ENCODE peak calls at places on chromosome 5, in five cellular contexts. One of them, this sample, is unnamed.

GRCh38 chr5:133421394-133421793 is 190.9 kb downstream of the FSTL4 start:
- DNase-seq in smooth muscle cell of the brain vasculature: no peak
- DNase-seq in AG10803: no peak
- DNase-seq in upper lobe of right lung: no peak
- DNase-seq in DND-41: peak
- DNase-seq in this sample: no peak

GRCh38 chr5:14775857-14776256 is 95.7 kb downstream of the ANKH start:
- DNase-seq in smooth muscle cell of the brain vasculature: no peak
- DNase-seq in AG10803: peak
- DNase-seq in upper lobe of right lung: no peak
- DNase-seq in DND-41: no peak
- DNase-seq in this sample: no peak

GRCh38 chr5:156532921-156533320 is 206.0 kb downstream of the SGCD start:
- DNase-seq in smooth muscle cell of the brain vasculature: no peak
- DNase-seq in AG10803: no peak
- DNase-seq in upper lobe of right lung: no peak
- DNase-seq in DND-41: no peak
- DNase-seq in this sample: no peak

GRCh38 chr5:40383719-40384651 is 295.7 kb upstream of the PTGER4 start:
- DNase-seq in smooth muscle cell of the brain vasculature: no peak
- DNase-seq in AG10803: peak
- DNase-seq in upper lobe of right lung: no peak
- DNase-seq in DND-41: no peak
- DNase-seq in this sample: no peak

GRCh38 chr5:123438244-123438643 is 15.0 kb upstream of the CEP120 start:
- DNase-seq in smooth muscle cell of the brain vasculature: no peak
- DNase-seq in AG10803: no peak
- DNase-seq in upper lobe of right lung: no peak
- DNase-seq in DND-41: no peak
- DNase-seq in this sample: no peak

GRCh38 chr5:5140051-5141010 is at the start of gene ADAMTS16:
- DNase-seq in smooth muscle cell of the brain vasculature: no peak
- DNase-seq in AG10803: no peak
- DNase-seq in upper lobe of right lung: no peak
- DNase-seq in DND-41: no peak
- DNase-seq in this sample: peak

GRCh38 chr5:179773686-179774040 is 20.1 kb upstream of the LTC4S start:
- DNase-seq in smooth muscle cell of the brain vasculature: no peak
- DNase-seq in AG10803: no peak
- DNase-seq in upper lobe of right lung: no peak
- DNase-seq in DND-41: no peak
- DNase-seq in this sample: no peak

GRCh38 chr5:98770158-98770910 is 3.1 kb upstream of the RGMB start:
- DNase-seq in smooth muscle cell of the brain vasculature: peak
- DNase-seq in AG10803: peak
- DNase-seq in upper lobe of right lung: peak
- DNase-seq in DND-41: no peak
- DNase-seq in this sample: peak

GRCh38 chr5:124872615-124873014 is 126.2 kb upstream of the ZNF608 start:
- DNase-seq in smooth muscle cell of the brain vasculature: no peak
- DNase-seq in AG10803: no peak
- DNase-seq in upper lobe of right lung: no peak
- DNase-seq in DND-41: no peak
- DNase-seq in this sample: no peak

GRCh38 chr5:91257301-91257700 is 125.8 kb downstream of the ARRDC3 start:
- DNase-seq in smooth muscle cell of the brain vasculature: no peak
- DNase-seq in AG10803: no peak
- DNase-seq in upper lobe of right lung: no peak
- DNase-seq in DND-41: no peak
- DNase-seq in this sample: no peak

GRCh38 chr5:137221914-137222313 is 277.2 kb downstream of the SPOCK1 start:
- DNase-seq in smooth muscle cell of the brain vasculature: no peak
- DNase-seq in AG10803: no peak
- DNase-seq in upper lobe of right lung: no peak
- DNase-seq in DND-41: no peak
- DNase-seq in this sample: no peak

GRCh38 chr5:57853929-57854697 is 371.5 kb upstream of the ACTBL2 start:
- DNase-seq in smooth muscle cell of the brain vasculature: no peak
- DNase-seq in AG10803: no peak
- DNase-seq in upper lobe of right lung: no peak
- DNase-seq in DND-41: no peak
- DNase-seq in this sample: no peak

GRCh38 chr5:78569441-78569840 is 79.1 kb downstream of the LHFPL2 start:
- DNase-seq in smooth muscle cell of the brain vasculature: peak
- DNase-seq in AG10803: no peak
- DNase-seq in upper lobe of right lung: no peak
- DNase-seq in DND-41: no peak
- DNase-seq in this sample: no peak

GRCh38 chr5:37249820-37250175 is 622 bp upstream of the CPLANE1 start:
- DNase-seq in smooth muscle cell of the brain vasculature: no peak
- DNase-seq in AG10803: no peak
- DNase-seq in upper lobe of right lung: no peak
- DNase-seq in DND-41: no peak
- DNase-seq in this sample: no peak

GRCh38 chr5:92177926-92178487 is 794.9 kb upstream of the ARRDC3 start:
- DNase-seq in smooth muscle cell of the brain vasculature: no peak
- DNase-seq in AG10803: no peak
- DNase-seq in upper lobe of right lung: no peak
- DNase-seq in DND-41: no peak
- DNase-seq in this sample: no peak

GRCh38 chr5:40150896-40151295 is 528.8 kb upstream of the PTGER4 start:
- DNase-seq in smooth muscle cell of the brain vasculature: no peak
- DNase-seq in AG10803: no peak
- DNase-seq in upper lobe of right lung: no peak
- DNase-seq in DND-41: no peak
- DNase-seq in this sample: no peak

GRCh38 chr5:52685621-52686370 is 101.9 kb upstream of the ITGA1 start:
- DNase-seq in smooth muscle cell of the brain vasculature: no peak
- DNase-seq in AG10803: no peak
- DNase-seq in upper lobe of right lung: no peak
- DNase-seq in DND-41: no peak
- DNase-seq in this sample: no peak

GRCh38 chr5:136811551-136811950 is 446.2 kb upstream of the TRPC7 start:
- DNase-seq in smooth muscle cell of the brain vasculature: no peak
- DNase-seq in AG10803: peak
- DNase-seq in upper lobe of right lung: no peak
- DNase-seq in DND-41: no peak
- DNase-seq in this sample: no peak

GRCh38 chr5:80854583-80854982 is 105.6 kb upstream of the RASGRF2 start:
- DNase-seq in smooth muscle cell of the brain vasculature: no peak
- DNase-seq in AG10803: no peak
- DNase-seq in upper lobe of right lung: no peak
- DNase-seq in DND-41: no peak
- DNase-seq in this sample: no peak

GRCh38 chr5:93058309-93058708 is 522.7 kb downstream of the NR2F1-AS1 start:
- DNase-seq in smooth muscle cell of the brain vasculature: no peak
- DNase-seq in AG10803: peak
- DNase-seq in upper lobe of right lung: no peak
- DNase-seq in DND-41: no peak
- DNase-seq in this sample: no peak

GRCh38 chr5:83802686-83803085 is 82.0 kb upstream of the HAPLN1 start:
- DNase-seq in smooth muscle cell of the brain vasculature: no peak
- DNase-seq in AG10803: peak
- DNase-seq in upper lobe of right lung: no peak
- DNase-seq in DND-41: no peak
- DNase-seq in this sample: no peak

GRCh38 chr5:95822038-95822407 is 503 bp downstream of the GLRX start:
- DNase-seq in smooth muscle cell of the brain vasculature: no peak
- DNase-seq in AG10803: peak
- DNase-seq in upper lobe of right lung: peak
- DNase-seq in DND-41: peak
- DNase-seq in this sample: no peak

GRCh38 chr5:128154943-128155342 is 71.4 kb downstream of the SLC12A2 start:
- DNase-seq in smooth muscle cell of the brain vasculature: no peak
- DNase-seq in AG10803: peak
- DNase-seq in upper lobe of right lung: no peak
- DNase-seq in DND-41: no peak
- DNase-seq in this sample: no peak

GRCh38 chr5:58274199-58274598 is 185.7 kb downstream of the PLK2 start:
- DNase-seq in smooth muscle cell of the brain vasculature: no peak
- DNase-seq in AG10803: no peak
- DNase-seq in upper lobe of right lung: no peak
- DNase-seq in DND-41: no peak
- DNase-seq in this sample: no peak

GRCh38 chr5:59766394-59766793 is 127.1 kb downstream of the PDE4D start:
- DNase-seq in smooth muscle cell of the brain vasculature: no peak
- DNase-seq in AG10803: no peak
- DNase-seq in upper lobe of right lung: no peak
- DNase-seq in DND-41: no peak
- DNase-seq in this sample: no peak

GRCh38 chr5:149485655-149486615 is 65.3 kb downstream of the CSNK1A1 start:
- DNase-seq in smooth muscle cell of the brain vasculature: peak
- DNase-seq in AG10803: peak
- DNase-seq in upper lobe of right lung: no peak
- DNase-seq in DND-41: no peak
- DNase-seq in this sample: no peak

GRCh38 chr5:139283252-139284166 is 10.0 kb upstream of the MATR3 start:
- DNase-seq in smooth muscle cell of the brain vasculature: no peak
- DNase-seq in AG10803: no peak
- DNase-seq in upper lobe of right lung: no peak
- DNase-seq in DND-41: no peak
- DNase-seq in this sample: no peak

This sample was measured in progenitor cell of endocrine pancreas.